ENCODE peak calls at places on chromosomes 5 and 9, in seven cellular contexts. One of them, this sample, is unnamed.

GRCh38 chr5:177431317-177432142 is 5.1 kb downstream of the GRK6 start:
- DNase-seq in ELR: no peak
- DNase-seq in astrocyte of the cerebellum: no peak
- DNase-seq in activated T-helper 1 cell treated with Interleukin-2 at 50 U/mL for 16 hours: peak; percentile 67
- DNase-seq in KG1: no peak
- DNase-seq in NCI-H774: no peak
- DNase-seq in T-helper 17 cell: peak; percentile 63
- DNase-seq in this sample: no peak

GRCh38 chr5:135332519-135333150 is 66.4 kb downstream of the MACROH2A1 start:
- DNase-seq in T-helper 17 cell: no peak
- DNase-seq in astrocyte of the cerebellum: peak; percentile 62
- DNase-seq in activated T-helper 1 cell treated with Interleukin-2 at 50 U/mL for 16 hours: no peak
- DNase-seq in KG1: no peak
- DNase-seq in ELR: peak; percentile 83
- DNase-seq in NCI-H774: peak; percentile 53
- DNase-seq in this sample: peak; percentile 37

GRCh38 chr5:133825631-133826289 is 142.7 kb downstream of the C5orf15 start:
- DNase-seq in astrocyte of the cerebellum: no peak
- DNase-seq in T-helper 17 cell: no peak
- DNase-seq in ELR: no peak
- DNase-seq in KG1: no peak
- DNase-seq in activated T-helper 1 cell treated with Interleukin-2 at 50 U/mL for 16 hours: no peak
- DNase-seq in NCI-H774: no peak
- DNase-seq in this sample: no peak

GRCh38 chr9:31137151-31137849 is 1247.1 kb upstream of the ACO1 start:
- DNase-seq in astrocyte of the cerebellum: peak; percentile 97
- DNase-seq in NCI-H774: no peak
- DNase-seq in T-helper 17 cell: no peak
- DNase-seq in activated T-helper 1 cell treated with Interleukin-2 at 50 U/mL for 16 hours: no peak
- DNase-seq in ELR: peak; percentile 3
- DNase-seq in KG1: no peak
- DNase-seq in this sample: no peak

GRCh38 chr5:176691524-176691923 is 44.2 kb downstream of the TSPAN17 start:
- DNase-seq in ELR: no peak
- DNase-seq in activated T-helper 1 cell treated with Interleukin-2 at 50 U/mL for 16 hours: no peak
- DNase-seq in NCI-H774: no peak
- DNase-seq in T-helper 17 cell: no peak
- DNase-seq in astrocyte of the cerebellum: no peak
- DNase-seq in KG1: no peak
- DNase-seq in this sample: no peak

GRCh38 chr9:23829580-23830458 is 3.8 kb upstream of the ELAVL2 start:
- DNase-seq in T-helper 17 cell: no peak
- DNase-seq in NCI-H774: no peak
- DNase-seq in astrocyte of the cerebellum: peak; percentile 24
- DNase-seq in activated T-helper 1 cell treated with Interleukin-2 at 50 U/mL for 16 hours: no peak
- DNase-seq in KG1: peak; percentile 2
- DNase-seq in ELR: no peak
- DNase-seq in this sample: no peak

GRCh38 chr5:157552650-157553049 is 22.9 kb downstream of the ADAM19 start:
- DNase-seq in KG1: no peak
- DNase-seq in ELR: no peak
- DNase-seq in NCI-H774: no peak
- DNase-seq in astrocyte of the cerebellum: no peak
- DNase-seq in T-helper 17 cell: no peak
- DNase-seq in activated T-helper 1 cell treated with Interleukin-2 at 50 U/mL for 16 hours: no peak
- DNase-seq in this sample: no peak

GRCh38 chr5:113387844-113388243 is 46.9 kb downstream of the TSSK1B start:
- DNase-seq in KG1: no peak
- DNase-seq in ELR: no peak
- DNase-seq in NCI-H774: no peak
- DNase-seq in activated T-helper 1 cell treated with Interleukin-2 at 50 U/mL for 16 hours: no peak
- DNase-seq in astrocyte of the cerebellum: no peak
- DNase-seq in T-helper 17 cell: no peak
- DNase-seq in this sample: no peak

GRCh38 chr9:34084562-34084961 is 35.9 kb upstream of the UBAP2 start:
- DNase-seq in NCI-H774: no peak
- DNase-seq in ELR: no peak
- DNase-seq in activated T-helper 1 cell treated with Interleukin-2 at 50 U/mL for 16 hours: no peak
- DNase-seq in astrocyte of the cerebellum: no peak
- DNase-seq in KG1: no peak
- DNase-seq in T-helper 17 cell: no peak
- DNase-seq in this sample: peak; percentile 86

GRCh38 chr5:149803641-149804468 is 73.7 kb downstream of the PPARGC1B start:
- DNase-seq in KG1: no peak
- DNase-seq in activated T-helper 1 cell treated with Interleukin-2 at 50 U/mL for 16 hours: no peak
- DNase-seq in T-helper 17 cell: no peak
- DNase-seq in astrocyte of the cerebellum: peak; percentile 53
- DNase-seq in ELR: no peak
- DNase-seq in NCI-H774: no peak
- DNase-seq in this sample: no peak

GRCh38 chr5:143214458-143214857 is 189.0 kb downstream of the NR3C1 start:
- DNase-seq in NCI-H774: no peak
- DNase-seq in ELR: no peak
- DNase-seq in activated T-helper 1 cell treated with Interleukin-2 at 50 U/mL for 16 hours: no peak
- DNase-seq in T-helper 17 cell: no peak
- DNase-seq in astrocyte of the cerebellum: no peak
- DNase-seq in KG1: no peak
- DNase-seq in this sample: no peak

GRCh38 chr5:167587768-167588167 is 703.7 kb upstream of the WWC1 start:
- DNase-seq in ELR: peak; percentile 51
- DNase-seq in KG1: no peak
- DNase-seq in astrocyte of the cerebellum: peak; percentile 22
- DNase-seq in NCI-H774: no peak
- DNase-seq in T-helper 17 cell: no peak
- DNase-seq in activated T-helper 1 cell treated with Interleukin-2 at 50 U/mL for 16 hours: no peak
- DNase-seq in this sample: no peak

GRCh38 chr5:72693001-72693442 is 123.4 kb upstream of the TNPO1 start:
- DNase-seq in KG1: no peak
- DNase-seq in T-helper 17 cell: no peak
- DNase-seq in NCI-H774: no peak
- DNase-seq in activated T-helper 1 cell treated with Interleukin-2 at 50 U/mL for 16 hours: no peak
- DNase-seq in ELR: no peak
- DNase-seq in astrocyte of the cerebellum: no peak
- DNase-seq in this sample: no peak

GRCh38 chr9:38068866-38069628 is at the start of gene SHB:
- DNase-seq in NCI-H774: peak; percentile 69
- DNase-seq in T-helper 17 cell: peak; percentile 83
- DNase-seq in ELR: peak; percentile 83
- DNase-seq in activated T-helper 1 cell treated with Interleukin-2 at 50 U/mL for 16 hours: peak; percentile 74
- DNase-seq in astrocyte of the cerebellum: no peak
- DNase-seq in KG1: no peak
- DNase-seq in this sample: peak; percentile 87

GRCh38 chr9:38331141-38331540 is 61.4 kb upstream of the ALDH1B1 start:
- DNase-seq in astrocyte of the cerebellum: no peak
- DNase-seq in ELR: no peak
- DNase-seq in NCI-H774: no peak
- DNase-seq in KG1: no peak
- DNase-seq in T-helper 17 cell: no peak
- DNase-seq in activated T-helper 1 cell treated with Interleukin-2 at 50 U/mL for 16 hours: no peak
- DNase-seq in this sample: no peak

GRCh38 chr9:70586506-70586905 is 172.0 kb upstream of the KLF9 start:
- DNase-seq in astrocyte of the cerebellum: no peak
- DNase-seq in ELR: no peak
- DNase-seq in activated T-helper 1 cell treated with Interleukin-2 at 50 U/mL for 16 hours: no peak
- DNase-seq in KG1: no peak
- DNase-seq in T-helper 17 cell: no peak
- DNase-seq in NCI-H774: no peak
- DNase-seq in this sample: no peak

GRCh38 chr5:15645776-15646175 is 145.8 kb downstream of the FBXL7 start:
- DNase-seq in NCI-H774: no peak
- DNase-seq in KG1: no peak
- DNase-seq in astrocyte of the cerebellum: no peak
- DNase-seq in T-helper 17 cell: no peak
- DNase-seq in activated T-helper 1 cell treated with Interleukin-2 at 50 U/mL for 16 hours: no peak
- DNase-seq in ELR: no peak
- DNase-seq in this sample: no peak

GRCh38 chr9:104991144-104991953 is 63.4 kb upstream of the ABCA1 start:
- DNase-seq in astrocyte of the cerebellum: peak; percentile 33
- DNase-seq in NCI-H774: peak; percentile 78
- DNase-seq in ELR: peak; percentile 87
- DNase-seq in T-helper 17 cell: peak; percentile 80
- DNase-seq in KG1: peak; percentile 80
- DNase-seq in activated T-helper 1 cell treated with Interleukin-2 at 50 U/mL for 16 hours: peak; percentile 64
- DNase-seq in this sample: peak; percentile 90

GRCh38 chr9:81375461-81376100 is 313.8 kb downstream of the TLE1 start:
- DNase-seq in T-helper 17 cell: no peak
- DNase-seq in activated T-helper 1 cell treated with Interleukin-2 at 50 U/mL for 16 hours: no peak
- DNase-seq in KG1: no peak
- DNase-seq in NCI-H774: no peak
- DNase-seq in ELR: no peak
- DNase-seq in astrocyte of the cerebellum: no peak
- DNase-seq in this sample: no peak

GRCh38 chr5:67648201-67648671 is 451.6 kb upstream of the CD180 start:
- DNase-seq in NCI-H774: peak; percentile 47
- DNase-seq in astrocyte of the cerebellum: peak; percentile 99
- DNase-seq in KG1: no peak
- DNase-seq in ELR: no peak
- DNase-seq in T-helper 17 cell: no peak
- DNase-seq in activated T-helper 1 cell treated with Interleukin-2 at 50 U/mL for 16 hours: no peak
- DNase-seq in this sample: no peak

GRCh38 chr5:55823151-55823796 is 27.9 kb upstream of the IL31RA start:
- DNase-seq in NCI-H774: no peak
- DNase-seq in activated T-helper 1 cell treated with Interleukin-2 at 50 U/mL for 16 hours: no peak
- DNase-seq in ELR: no peak
- DNase-seq in astrocyte of the cerebellum: no peak
- DNase-seq in KG1: no peak
- DNase-seq in T-helper 17 cell: no peak
- DNase-seq in this sample: no peak

GRCh38 chr5:101543780-101544179 is 640.7 kb upstream of the ST8SIA4 start:
- DNase-seq in KG1: no peak
- DNase-seq in NCI-H774: no peak
- DNase-seq in ELR: peak; percentile 36
- DNase-seq in astrocyte of the cerebellum: no peak
- DNase-seq in activated T-helper 1 cell treated with Interleukin-2 at 50 U/mL for 16 hours: no peak
- DNase-seq in T-helper 17 cell: no peak
- DNase-seq in this sample: no peak

GRCh38 chr5:24472518-24472917 is 172.3 kb downstream of the CDH10 start:
- DNase-seq in T-helper 17 cell: no peak
- DNase-seq in activated T-helper 1 cell treated with Interleukin-2 at 50 U/mL for 16 hours: no peak
- DNase-seq in KG1: no peak
- DNase-seq in ELR: no peak
- DNase-seq in astrocyte of the cerebellum: no peak
- DNase-seq in NCI-H774: no peak
- DNase-seq in this sample: no peak

GRCh38 chr5:109418752-109419352 is 9.1 kb upstream of the PJA2 start:
- DNase-seq in KG1: no peak
- DNase-seq in activated T-helper 1 cell treated with Interleukin-2 at 50 U/mL for 16 hours: no peak
- DNase-seq in T-helper 17 cell: no peak
- DNase-seq in astrocyte of the cerebellum: no peak
- DNase-seq in NCI-H774: no peak
- DNase-seq in ELR: no peak
- DNase-seq in this sample: no peak

GRCh38 chr9:132982508-132982907 is 4.0 kb downstream of the GFI1B start:
- DNase-seq in KG1: no peak
- DNase-seq in ELR: no peak
- DNase-seq in T-helper 17 cell: no peak
- DNase-seq in astrocyte of the cerebellum: no peak
- DNase-seq in activated T-helper 1 cell treated with Interleukin-2 at 50 U/mL for 16 hours: no peak
- DNase-seq in NCI-H774: no peak
- DNase-seq in this sample: no peak

GRCh38 chr5:40381676-40382363 is 297.9 kb upstream of the PTGER4 start:
- DNase-seq in KG1: no peak
- DNase-seq in activated T-helper 1 cell treated with Interleukin-2 at 50 U/mL for 16 hours: no peak
- DNase-seq in ELR: peak; percentile 93
- DNase-seq in astrocyte of the cerebellum: no peak
- DNase-seq in T-helper 17 cell: no peak
- DNase-seq in NCI-H774: no peak
- DNase-seq in this sample: no peak

GRCh38 chr9:33229359-33230120 is 10.4 kb upstream of the SPINK4 start:
- DNase-seq in KG1: no peak
- DNase-seq in ELR: peak; percentile 33
- DNase-seq in T-helper 17 cell: no peak
- DNase-seq in activated T-helper 1 cell treated with Interleukin-2 at 50 U/mL for 16 hours: no peak
- DNase-seq in NCI-H774: peak; percentile 90
- DNase-seq in astrocyte of the cerebellum: no peak
- DNase-seq in this sample: no peak

GRCh38 chr9:134378901-134379338 is 52.7 kb downstream of the RXRA start:
- DNase-seq in KG1: no peak
- DNase-seq in T-helper 17 cell: no peak
- DNase-seq in astrocyte of the cerebellum: no peak
- DNase-seq in ELR: peak; percentile 50
- DNase-seq in activated T-helper 1 cell treated with Interleukin-2 at 50 U/mL for 16 hours: no peak
- DNase-seq in NCI-H774: no peak
- DNase-seq in this sample: no peak

GRCh38 chr5:175851727-175852126 is 19.7 kb upstream of the CPLX2 start:
- DNase-seq in KG1: no peak
- DNase-seq in astrocyte of the cerebellum: no peak
- DNase-seq in NCI-H774: no peak
- DNase-seq in T-helper 17 cell: no peak
- DNase-seq in activated T-helper 1 cell treated with Interleukin-2 at 50 U/mL for 16 hours: no peak
- DNase-seq in ELR: no peak
- DNase-seq in this sample: no peak

GRCh38 chr5:40873481-40873880 is 32.3 kb downstream of the CARD6 start:
- DNase-seq in NCI-H774: no peak
- DNase-seq in ELR: no peak
- DNase-seq in KG1: no peak
- DNase-seq in activated T-helper 1 cell treated with Interleukin-2 at 50 U/mL for 16 hours: no peak
- DNase-seq in astrocyte of the cerebellum: no peak
- DNase-seq in T-helper 17 cell: no peak
- DNase-seq in this sample: no peak

GRCh38 chr5:168282120-168282519 is 9.3 kb upstream of the WWC1 start:
- DNase-seq in activated T-helper 1 cell treated with Interleukin-2 at 50 U/mL for 16 hours: no peak
- DNase-seq in KG1: no peak
- DNase-seq in T-helper 17 cell: no peak
- DNase-seq in NCI-H774: no peak
- DNase-seq in astrocyte of the cerebellum: no peak
- DNase-seq in ELR: no peak
- DNase-seq in this sample: no peak

GRCh38 chr9:87381050-87381711 is 116.5 kb upstream of the DAPK1 start:
- DNase-seq in activated T-helper 1 cell treated with Interleukin-2 at 50 U/mL for 16 hours: no peak
- DNase-seq in astrocyte of the cerebellum: peak; percentile 63
- DNase-seq in T-helper 17 cell: no peak
- DNase-seq in NCI-H774: no peak
- DNase-seq in KG1: no peak
- DNase-seq in ELR: no peak
- DNase-seq in this sample: no peak

GRCh38 chr9:132977626-132978450 is 656 bp upstream of the GFI1B start:
- DNase-seq in T-helper 17 cell: peak; percentile 50
- DNase-seq in NCI-H774: peak; percentile 51
- DNase-seq in activated T-helper 1 cell treated with Interleukin-2 at 50 U/mL for 16 hours: peak; percentile 43
- DNase-seq in ELR: peak; percentile 69
- DNase-seq in KG1: peak; percentile 62
- DNase-seq in astrocyte of the cerebellum: no peak
- DNase-seq in this sample: peak; percentile 53

GRCh38 chr5:119435436-119436132 is 16.7 kb upstream of the HSD17B4 start:
- DNase-seq in KG1: no peak
- DNase-seq in NCI-H774: no peak
- DNase-seq in ELR: peak; percentile 61
- DNase-seq in astrocyte of the cerebellum: no peak
- DNase-seq in T-helper 17 cell: peak; percentile 44
- DNase-seq in activated T-helper 1 cell treated with Interleukin-2 at 50 U/mL for 16 hours: peak; percentile 51
- DNase-seq in this sample: peak; percentile 15

GRCh38 chr9:131545786-131546335 is 538 bp downstream of the PRRT1B start:
- DNase-seq in astrocyte of the cerebellum: no peak
- DNase-seq in T-helper 17 cell: no peak
- DNase-seq in NCI-H774: no peak
- DNase-seq in ELR: no peak
- DNase-seq in activated T-helper 1 cell treated with Interleukin-2 at 50 U/mL for 16 hours: no peak
- DNase-seq in KG1: no peak
- DNase-seq in this sample: no peak

GRCh38 chr5:138495351-138495750 is 30.1 kb downstream of the EGR1 start:
- DNase-seq in astrocyte of the cerebellum: no peak
- DNase-seq in KG1: no peak
- DNase-seq in NCI-H774: no peak
- DNase-seq in ELR: no peak
- DNase-seq in activated T-helper 1 cell treated with Interleukin-2 at 50 U/mL for 16 hours: no peak
- DNase-seq in T-helper 17 cell: no peak
- DNase-seq in this sample: no peak

GRCh38 chr5:102937916-102938315 is 182.0 kb downstream of the GIN1 start:
- DNase-seq in T-helper 17 cell: no peak
- DNase-seq in KG1: no peak
- DNase-seq in NCI-H774: no peak
- DNase-seq in ELR: no peak
- DNase-seq in activated T-helper 1 cell treated with Interleukin-2 at 50 U/mL for 16 hours: no peak
- DNase-seq in astrocyte of the cerebellum: no peak
- DNase-seq in this sample: no peak